ENCODE peak calls at places on chromosomes 7 and 10, in nine cellular contexts. Y, F, R, G, E, D, O, Q and J are unnamed samples.
A peak's percentile ranks its signal among the peaks of the same experiment; 100 is the strongest.

GRCh38 chr7:21338728-21339164 is 89.1 kb upstream of the SP4 start:
- DNase-seq in Y (no peak), F (no peak), R (no peak), G (no peak), E (peak; percentile 58), D (no peak), O (no peak), Q (no peak), J (no peak)

GRCh38 chr10:110081914-110082313 is 74.1 kb downstream of the ADD3 start:
- DNase-seq in Y (no peak), F (no peak), R (no peak), G (no peak), E (no peak), D (peak; percentile 19), O (no peak), Q (no peak), J (peak; percentile 34)

GRCh38 chr7:128841961-128842673 is 11.9 kb downstream of the FLNC start:
- DNase-seq in Y (peak; percentile 87), F (no peak), R (peak; percentile 60), G (peak; percentile 77), E (peak; percentile 68), D (peak; percentile 57), O (peak; percentile 83), Q (no peak), J (no peak)

GRCh38 chr10:45555789-45556188 is 116.8 kb downstream of the ZFAND4 start:
- DNase-seq in Y (no peak), F (no peak), R (no peak), G (no peak), E (no peak), D (no peak), O (no peak), Q (no peak), J (no peak)

GRCh38 chr10:51743146-51743545 is 43.8 kb upstream of the CSTF2T start:
- DNase-seq in Y (no peak), F (no peak), R (peak; percentile 15), G (peak; percentile 49), E (no peak), D (no peak), O (no peak), Q (no peak), J (no peak)

GRCh38 chr10:43970018-43970698 is 321.5 kb upstream of the ZNF32 start:
- DNase-seq in Y (no peak), F (no peak), R (no peak), G (no peak), E (no peak), D (no peak), O (no peak), Q (no peak), J (no peak)

GRCh38 chr10:24483701-24484100 is 240.0 kb downstream of the ARHGAP21 start:
- DNase-seq in Y (no peak), F (no peak), R (no peak), G (peak; percentile 21), E (no peak), D (no peak), O (peak; percentile 51), Q (peak; percentile 39), J (peak; percentile 86)

GRCh38 chr10:57699944-57700343 is 567.8 kb downstream of the IPMK start:
- DNase-seq in Y (peak; percentile 3), F (no peak), R (no peak), G (no peak), E (no peak), D (no peak), O (no peak), Q (no peak), J (no peak)

GRCh38 chr10:59872892-59873463 is 33.4 kb downstream of the CCDC6 start:
- DNase-seq in Y (no peak), F (peak; percentile 81), R (no peak), G (no peak), E (no peak), D (no peak), O (peak; percentile 25), Q (peak; percentile 43), J (peak; percentile 46)

GRCh38 chr10:123607386-123607785 is 58.8 kb upstream of the GPR26 start:
- DNase-seq in Y (no peak), F (no peak), R (no peak), G (peak; percentile 76), E (no peak), D (no peak), O (no peak), Q (no peak), J (no peak)

GRCh38 chr7:1093916-1094508 is 6.1 kb downstream of the GPER1 start:
- DNase-seq in Y (no peak), F (no peak), R (no peak), G (no peak), E (no peak), D (no peak), O (no peak), Q (no peak), J (no peak)

GRCh38 chr10:78817361-78817760 is 251.4 kb upstream of the ZMIZ1 start:
- DNase-seq in Y (no peak), F (no peak), R (no peak), G (no peak), E (no peak), D (no peak), O (no peak), Q (no peak), J (no peak)

GRCh38 chr7:103010220-103010607 is 64.4 kb downstream of the FBXL13 start:
- DNase-seq in Y (no peak), F (no peak), R (no peak), G (no peak), E (no peak), D (no peak), O (no peak), Q (no peak), J (no peak)

GRCh38 chr7:158377800-158378623 is 209.6 kb downstream of the PTPRN2 start:
- DNase-seq in Y (no peak), F (no peak), R (no peak), G (no peak), E (no peak), D (no peak), O (no peak), Q (peak; percentile 90), J (no peak)

GRCh38 chr10:11516419-11516721 is 95.1 kb downstream of the USP6NL start:
- DNase-seq in Y (no peak), F (no peak), R (peak; percentile 50), G (no peak), E (no peak), D (no peak), O (no peak), Q (no peak), J (no peak)

GRCh38 chr7:40680657-40681056 is 545.9 kb downstream of the SUGCT start:
- DNase-seq in Y (peak; percentile 42), F (no peak), R (no peak), G (peak; percentile 40), E (no peak), D (no peak), O (no peak), Q (no peak), J (no peak)

GRCh38 chr7:76108540-76109233 is 60.8 kb downstream of the MDH2 start:
- DNase-seq in Y (no peak), F (no peak), R (no peak), G (no peak), E (no peak), D (no peak), O (peak; percentile 18), Q (peak; percentile 66), J (no peak)

GRCh38 chr10:24305551-24306506 is 96.9 kb downstream of the KIAA1217 start:
- DNase-seq in Y (no peak), F (no peak), R (no peak), G (no peak), E (no peak), D (no peak), O (no peak), Q (no peak), J (no peak)

DNA sequence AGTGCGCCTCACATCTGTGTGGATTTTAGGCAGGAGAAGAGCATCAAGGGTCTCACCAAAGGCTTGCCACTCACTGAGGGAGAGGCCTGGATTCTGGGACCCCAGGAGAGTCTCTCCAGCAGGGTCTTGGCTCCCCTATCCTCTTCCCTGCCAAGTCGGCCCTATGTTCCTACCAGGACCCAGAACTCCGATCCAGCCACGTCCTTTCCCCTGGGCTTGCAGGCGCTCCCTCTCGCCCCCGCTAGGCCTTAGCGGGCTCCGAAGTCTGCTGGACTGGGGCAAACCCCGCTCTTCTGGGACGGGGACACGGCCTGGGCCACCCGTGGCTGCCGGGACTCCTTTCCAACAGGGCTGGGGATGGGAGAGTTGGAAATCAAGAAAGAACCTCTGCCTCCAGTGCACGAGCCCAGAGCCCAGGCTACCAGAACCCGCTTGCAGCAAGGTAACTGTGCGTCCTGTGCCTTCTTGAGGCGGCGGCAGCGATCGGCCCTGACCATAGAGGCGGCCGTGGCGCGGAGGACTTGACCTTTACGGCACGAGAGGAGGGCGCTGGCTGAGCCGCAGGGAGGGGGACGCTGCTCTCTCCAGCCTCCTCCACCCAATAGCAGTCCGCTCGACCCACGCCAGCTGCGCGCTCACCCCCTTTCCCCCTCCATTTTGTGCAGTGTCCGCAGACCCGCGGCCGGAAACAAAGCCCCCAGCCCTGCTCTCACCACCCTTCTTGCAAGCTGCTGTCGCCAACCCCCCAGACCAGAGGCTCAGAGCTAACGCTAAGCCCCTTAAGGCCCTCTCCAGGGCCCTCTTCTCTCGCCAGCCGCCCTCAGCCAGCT is 6.9 kb upstream of the HOXA11 start:
- DNase-seq in Y (no peak), F (no peak), R (no peak), G (no peak), E (peak; percentile 55), D (no peak), O (peak; percentile 82), Q (no peak), J (no peak)
- H3K4me3 ChIP-seq in Y (no peak overlapping the region), F (peak overlapping the region; percentile 53), R (no peak overlapping the region), G (no peak overlapping the region), E (no peak overlapping the region), D (peak overlapping the region; percentile 41), O (peak overlapping the region; percentile 57), Q (peak overlapping the region; percentile 41), J (no peak overlapping the region)

DNA sequence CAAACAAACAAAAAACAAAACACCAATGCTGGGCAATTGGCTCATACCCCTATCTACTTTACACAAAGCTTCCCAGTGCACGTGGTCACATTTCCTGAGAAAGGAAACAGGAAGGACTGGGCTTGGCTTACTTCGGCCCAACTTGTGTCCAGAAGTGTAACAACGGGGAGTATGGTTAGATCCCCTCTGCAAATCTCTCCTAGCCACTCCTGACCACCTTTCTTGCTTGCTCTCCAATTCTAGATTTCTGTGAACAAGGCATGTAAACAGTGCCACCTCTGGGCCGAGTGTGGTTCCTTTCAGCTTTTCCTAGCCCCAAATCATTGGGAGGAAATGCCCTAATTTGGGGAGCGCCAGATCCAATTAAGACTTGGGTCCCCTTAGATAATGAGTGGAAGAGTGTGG is 21.0 kb upstream of the FRAT2 start:
- DNase-seq in Y (no peak), F (no peak), R (no peak), G (peak; percentile 64), E (no peak), D (no peak), O (no peak), Q (no peak), J (no peak)
- H3K36me3 ChIP-seq in Y (peaks cover 47% of the 10 kb centered on the region), F (peaks cover 9% of the 10 kb centered on the region), R (peaks cover 13% of the 10 kb centered on the region), G (no peaks in the 10 kb centered on the region), E (peaks cover 3% of the 10 kb centered on the region), D (no peaks in the 10 kb centered on the region), O (peaks cover 70% of the 10 kb centered on the region), Q (peaks cover 27% of the 10 kb centered on the region), J (peaks cover 34% of the 10 kb centered on the region)

GRCh38 chr7:73770002-73770859 is at the start of gene CLDN3:
- DNase-seq in Y (peak; percentile 82), F (no peak), R (peak; percentile 23), G (peak; percentile 88), E (no peak), D (no peak), O (no peak), Q (peak; percentile 98), J (no peak)
- H3K4me3 ChIP-seq in Y (peak within 1 kb of the TSS; percentile 9), F (peak within 1 kb of the TSS; percentile 57), R (no peak within 1 kb of the TSS), G (peak within 1 kb of the TSS; percentile 65), E (no peak within 1 kb of the TSS), D (no peak within 1 kb of the TSS), O (no peak within 1 kb of the TSS), Q (peak within 1 kb of the TSS; percentile 71), J (no peak within 1 kb of the TSS)

GRCh38 chr7:50377356-50377755 is 72.8 kb downstream of the FIGNL1 start:
- DNase-seq in Y (no peak), F (no peak), R (no peak), G (no peak), E (no peak), D (no peak), O (no peak), Q (no peak), J (no peak)
- H3K36me3 ChIP-seq in Y (no peaks in the 10 kb centered on the region), F (no peaks in the 10 kb centered on the region), R (peaks cover 16% of the 10 kb centered on the region), G (no peaks in the 10 kb centered on the region), E (peaks cover 75% of the 10 kb centered on the region), D (no peaks in the 10 kb centered on the region), O (no peaks in the 10 kb centered on the region), Q (no peaks in the 10 kb centered on the region), J (no peaks in the 10 kb centered on the region)